ENCODE peak calls at places on chromosomes 2 and 18, in nine cellular contexts. T, B, I, K, W, S, J, Z and F are unnamed samples.

GRCh38 chr2:32947484-32948143 is 861 bp downstream of the LTBP1 start:
- DNase-seq in K (peak), B (peak), S (no peak), Z (peak), I (peak), J (peak), W (peak), T (peak), F (peak)

GRCh38 chr2:191453756-191454155 is 208.6 kb downstream of the MYO1B start:
- DNase-seq in T (no peak), K (no peak), W (no peak), J (no peak), I (no peak), B (no peak), Z (no peak), S (no peak), F (no peak)

GRCh38 chr18:46319793-46320192 is 215.6 kb downstream of the HAUS1 start:
- DNase-seq in B (no peak), I (no peak), T (no peak), J (no peak), Z (peak), S (no peak), W (no peak), K (no peak), F (no peak)

GRCh38 chr18:3790702-3791101 is 340.7 kb downstream of the TGIF1 start:
- DNase-seq in W (no peak), S (no peak), T (no peak), J (no peak), Z (no peak), K (no peak), I (no peak), B (no peak), F (no peak)

GRCh38 chr18:32899819-32900218 is 127.0 kb upstream of the KLHL14 start:
- DNase-seq in J (no peak), S (no peak), Z (peak), B (peak), I (no peak), K (no peak), T (no peak), W (no peak), F (no peak)

GRCh38 chr18:49014605-49015267 is 64.0 kb upstream of the SMAD7 start:
- DNase-seq in S (no peak), W (no peak), I (peak), Z (no peak), B (no peak), K (no peak), J (no peak), T (no peak), F (no peak)

GRCh38 chr18:79637921-79638855 is 41.4 kb upstream of the CTDP1 start:
- DNase-seq in W (no peak), B (no peak), J (no peak), S (no peak), Z (no peak), K (no peak), T (no peak), I (peak), F (no peak)

GRCh38 chr2:21038403-21039073 is 5.3 kb downstream of the APOB start:
- DNase-seq in B (no peak), I (no peak), S (no peak), W (no peak), J (no peak), T (no peak), K (no peak), Z (peak), F (no peak)

GRCh38 chr2:240347949-240348500 is 87.4 kb upstream of the GPC1 start:
- DNase-seq in K (no peak), J (no peak), I (peak), S (no peak), Z (no peak), W (no peak), B (no peak), T (no peak), F (no peak)

GRCh38 chr18:49561377-49562193 is at the start of gene LIPG:
- DNase-seq in I (no peak), B (peak), K (peak), S (no peak), Z (peak), T (peak), W (peak), J (peak), F (peak)

GRCh38 chr2:208407667-208408066 is 1.1 kb downstream of the PTH2R start:
- DNase-seq in K (no peak), W (peak), J (peak), T (no peak), I (no peak), B (peak), S (no peak), Z (peak), F (peak)

GRCh38 chr2:45311559-45311958 is 299.5 kb downstream of the SRBD1 start:
- DNase-seq in T (no peak), K (no peak), B (no peak), S (no peak), Z (peak), I (no peak), J (no peak), W (no peak), F (no peak)

GRCh38 chr18:61277808-61278207 is 55.4 kb upstream of the CDH20 start:
- DNase-seq in B (no peak), Z (no peak), J (no peak), K (no peak), I (no peak), S (no peak), T (no peak), W (no peak), F (no peak)

GRCh38 chr18:79684283-79684631 is 4.7 kb downstream of the CTDP1 start:
- DNase-seq in S (no peak), T (no peak), I (no peak), B (no peak), J (peak), Z (no peak), K (no peak), W (no peak), F (no peak)

GRCh38 chr2:9984217-9984739 is 32.8 kb downstream of the GRHL1 start:
- DNase-seq in Z (peak), T (no peak), K (peak), J (peak), W (peak), B (peak), S (no peak), I (no peak), F (peak)

GRCh38 chr2:167510071-167510759 is 621.9 kb downstream of the XIRP2 start:
- DNase-seq in Z (peak), I (no peak), S (no peak), W (no peak), B (peak), J (no peak), K (no peak), T (no peak), F (no peak)

GRCh38 chr2:200177971-200178911 is 128.3 kb upstream of the SPATS2L start:
- DNase-seq in B (no peak), T (peak), S (peak), W (no peak), Z (peak), K (no peak), J (no peak), I (no peak), F (no peak)

GRCh38 chr2:146997945-146998344 is 846.9 kb upstream of the ACVR2A start:
- DNase-seq in T (no peak), I (no peak), B (peak), J (no peak), W (no peak), S (no peak), K (no peak), Z (peak), F (no peak)

GRCh38 chr2:239935789-239936758 is 89.1 kb downstream of the NDUFA10 start:
- DNase-seq in J (no peak), S (no peak), Z (no peak), W (no peak), K (no peak), I (peak), T (peak), B (no peak), F (no peak)

GRCh38 chr2:159046966-159047365 is 78.5 kb downstream of the TANC1 start:
- DNase-seq in J (no peak), B (peak), T (no peak), K (no peak), Z (peak), I (no peak), W (no peak), S (no peak), F (no peak)